ENCODE peak calls at places on chromosomes 6 and 20, in eight cellular contexts. W, R, X, U, G, Y, S and V are unnamed samples.

GRCh38 chr6:21613809-21614208 is 20.3 kb downstream of the SOX4 start:
- DNase-seq in W (no peak), R (no peak), X (no peak), U (no peak), G (no peak), Y (no peak), S (no peak), V (no peak)

GRCh38 chr6:81751388-81752083 is 945 bp downstream of the TENT5A start:
- DNase-seq in W (peak; percentile 47), R (peak; percentile 32), X (peak; percentile 75), U (no peak), G (peak; percentile 81), Y (no peak), S (peak; percentile 41), V (peak; percentile 74)

GRCh38 chr6:163960128-163960527 is 545.6 kb downstream of the QKI start:
- DNase-seq in W (no peak), R (no peak), X (no peak), U (no peak), G (no peak), Y (no peak), S (no peak), V (no peak)

GRCh38 chr20:62641749-62642665 is at the start of gene SLCO4A1:
- DNase-seq in W (peak; percentile 33), R (peak; percentile 99), X (peak; percentile 49), U (peak; percentile 64), G (peak; percentile 87), Y (peak; percentile 85), S (peak; percentile 93), V (no peak)

GRCh38 chr20:22729180-22729579 is 144.8 kb upstream of the FOXA2 start:
- DNase-seq in W (no peak), R (no peak), X (no peak), U (no peak), G (no peak), Y (no peak), S (no peak), V (no peak)

GRCh38 chr6:150491131-150491795 is 108.4 kb upstream of the PLEKHG1 start:
- DNase-seq in W (peak; percentile 38), R (no peak), X (peak; percentile 64), U (no peak), G (no peak), Y (no peak), S (peak; percentile 36), V (no peak)

GRCh38 chr20:21064924-21065323 is 41.2 kb downstream of the LINC00237 start:
- DNase-seq in W (no peak), R (no peak), X (no peak), U (no peak), G (no peak), Y (no peak), S (no peak), V (no peak)

GRCh38 chr6:73367761-73368355 is 1.8 kb downstream of the OOEP start:
- DNase-seq in W (no peak), R (no peak), X (no peak), U (no peak), G (no peak), Y (no peak), S (no peak), V (no peak)

GRCh38 chr6:108106261-108106660 is 31.7 kb upstream of the OSTM1 start:
- DNase-seq in W (no peak), R (no peak), X (no peak), U (no peak), G (no peak), Y (no peak), S (no peak), V (no peak)